ENCODE peak calls at places on chromosomes 2 and 18, in nine cellular contexts. W is T-helper 1 cell; R is stimulated activated CD4-positive, alpha-beta T cell treated with anti-CD3 and anti-CD28 coated beads, Interleukin-15, amount 100 ng/mL, for 1 hour; F is NCI-H2171 treated with DMSO at 0.1 percent for 48 hours; I is NCI-H510A; O is right lobe of liver; D is nephron progenitor cell; X is SK-N-MC; N is 8988T. Z is an unnamed sample.

GRCh38 chr18:13726972-13727331 is 479 bp downstream of the RNMT start:
- DNase-seq in O (peak), F (peak), X (no peak), R (peak), I (no peak), N (peak), D (peak), W (no peak), Z (no peak)

GRCh38 chr2:160242863-160243552 is 42.9 kb upstream of the ITGB6 start:
- DNase-seq in D (no peak), R (no peak), F (peak), X (no peak), N (no peak), O (no peak), I (no peak), W (no peak), Z (peak)

GRCh38 chr18:67001052-67001451 is 397.2 kb upstream of the CDH19 start:
- DNase-seq in N (no peak), I (no peak), D (no peak), X (no peak), W (no peak), O (no peak), F (no peak), R (no peak), Z (no peak)

GRCh38 chr18:13611058-13611615 is 115.2 kb downstream of the FAM210A start:
- DNase-seq in X (no peak), D (no peak), N (no peak), F (no peak), O (no peak), R (no peak), I (no peak), W (no peak), Z (no peak)

GRCh38 chr2:151334082-151334815 is 23.1 kb upstream of the TNFAIP6 start:
- DNase-seq in N (no peak), O (no peak), D (no peak), W (no peak), I (no peak), F (no peak), R (no peak), X (no peak), Z (no peak)

GRCh38 chr2:231399853-231400667 is 4.5 kb downstream of the B3GNT7 start:
- DNase-seq in F (no peak), N (peak), W (no peak), D (no peak), X (no peak), R (no peak), O (no peak), I (no peak), Z (no peak)

GRCh38 chr2:241123816-241124536 is 21.9 kb upstream of the MTERF4 start:
- DNase-seq in W (no peak), O (peak), D (no peak), N (no peak), F (no peak), R (no peak), I (no peak), X (no peak), Z (no peak)

GRCh38 chr2:163266772-163267171 is 428.2 kb upstream of the KCNH7 start:
- DNase-seq in F (no peak), R (no peak), W (no peak), O (no peak), X (peak), I (no peak), D (no peak), N (no peak), Z (no peak)

GRCh38 chr2:11234309-11234708 is 79.0 kb downstream of the SLC66A3 start:
- DNase-seq in W (no peak), I (no peak), D (no peak), X (no peak), R (no peak), F (peak), O (no peak), N (no peak), Z (no peak)

GRCh38 chr18:42114310-42114943 is 159.4 kb downstream of the PIK3C3 start:
- DNase-seq in R (peak), F (peak), O (no peak), D (peak), X (peak), W (no peak), I (peak), N (no peak), Z (peak)

GRCh38 chr2:10448646-10449480 is 736 bp upstream of the ODC1 start:
- DNase-seq in O (no peak), X (no peak), N (peak), W (peak), F (peak), R (peak), I (peak), D (peak), Z (peak)

GRCh38 chr18:35406666-35407065 is 29.5 kb upstream of the ZNF396 start:
- DNase-seq in O (no peak), W (no peak), D (no peak), N (no peak), F (no peak), X (no peak), R (no peak), I (no peak), Z (no peak)

GRCh38 chr2:21254170-21254965 is 130.6 kb downstream of the TDRD15 start:
- DNase-seq in F (no peak), D (no peak), X (no peak), O (no peak), I (no peak), R (no peak), N (no peak), W (no peak), Z (no peak)

GRCh38 chr18:50849448-50849847 is 29.5 kb upstream of the ME2 start:
- DNase-seq in W (no peak), D (no peak), F (no peak), I (no peak), R (no peak), N (no peak), O (no peak), X (no peak), Z (no peak)

GRCh38 chr18:78721281-78721949 is 258.2 kb upstream of the SALL3 start:
- DNase-seq in D (no peak), N (no peak), F (no peak), O (peak), R (no peak), X (no peak), I (no peak), W (no peak), Z (no peak)

GRCh38 chr2:199946836-199947235 is 8.5 kb downstream of the TYW5 start:
- DNase-seq in D (no peak), O (no peak), N (no peak), R (no peak), X (no peak), W (no peak), I (no peak), F (no peak), Z (no peak)

GRCh38 chr2:240386321-240386720 is 49.1 kb upstream of the GPC1 start:
- DNase-seq in W (peak), D (peak), I (no peak), O (peak), X (no peak), F (peak), R (no peak), N (no peak), Z (no peak)

GRCh38 chr2:240791821-240792657 is 28.0 kb downstream of the KIF1A start:
- DNase-seq in O (peak), X (no peak), N (no peak), R (no peak), I (no peak), W (peak), F (no peak), D (peak), Z (no peak)

GRCh38 chr2:71864085-71864484 is 283.6 kb downstream of the CYP26B1 start:
- DNase-seq in W (no peak), O (no peak), I (no peak), N (no peak), X (no peak), R (no peak), F (no peak), D (no peak), Z (no peak)

GRCh38 chr2:203759692-203760365 is 53.4 kb downstream of the CD28 start:
- DNase-seq in N (no peak), F (no peak), R (no peak), X (no peak), I (no peak), O (no peak), W (no peak), D (no peak), Z (no peak)

GRCh38 chr18:23583071-23583865 is 3.0 kb downstream of the NPC1 start:
- DNase-seq in D (peak), X (no peak), F (no peak), N (no peak), R (no peak), O (no peak), W (no peak), I (no peak), Z (no peak)

GRCh38 chr2:63891488-63892030 is 49.9 kb downstream of the UGP2 start:
- DNase-seq in R (no peak), F (no peak), D (no peak), I (no peak), O (no peak), N (no peak), X (no peak), W (no peak), Z (no peak)

GRCh38 chr2:43251171-43251731 is 24.8 kb upstream of the ZFP36L2 start:
- DNase-seq in W (no peak), F (no peak), O (no peak), X (no peak), N (no peak), D (no peak), R (no peak), I (no peak), Z (no peak)

GRCh38 chr2:36438454-36438977 is 82.9 kb downstream of the CRIM1 start:
- DNase-seq in I (no peak), F (no peak), W (no peak), D (no peak), O (no peak), N (peak), R (no peak), X (no peak), Z (no peak)

GRCh38 chr2:62309465-62310091 is 113.7 kb downstream of the B3GNT2 start:
- DNase-seq in D (no peak), N (no peak), R (no peak), X (no peak), I (no peak), F (no peak), W (no peak), O (no peak), Z (no peak)

GRCh38 chr2:148259674-148260073 is 238.8 kb downstream of the MBD5 start:
- DNase-seq in D (no peak), F (peak), O (no peak), I (peak), R (no peak), N (no peak), X (no peak), W (no peak), Z (no peak)

GRCh38 chr2:104820126-104820525 is 33.8 kb upstream of the POU3F3 start:
- DNase-seq in F (no peak), W (no peak), D (no peak), I (no peak), X (no peak), R (no peak), O (no peak), N (no peak), Z (no peak)

GRCh38 chr2:72040629-72041403 is 106.8 kb downstream of the CYP26B1 start:
- DNase-seq in D (no peak), W (no peak), I (no peak), O (no peak), F (no peak), X (no peak), R (no peak), N (no peak), Z (no peak)

GRCh38 chr2:127621981-127622431 is 23.9 kb upstream of the GPR17 start:
- DNase-seq in W (no peak), O (no peak), N (no peak), X (no peak), D (no peak), I (no peak), R (no peak), F (no peak), Z (no peak)

GRCh38 chr2:153004627-153005026 is 286.2 kb downstream of the ARL6IP6 start:
- DNase-seq in I (no peak), R (no peak), N (no peak), F (no peak), O (no peak), D (no peak), X (no peak), W (no peak), Z (no peak)

GRCh38 chr2:97718942-97719341 is 5.6 kb downstream of the ZAP70 start:
- DNase-seq in O (no peak), D (no peak), I (no peak), X (no peak), W (no peak), N (peak), R (no peak), F (no peak), Z (no peak)

GRCh38 chr2:71291398-71291797 is 40.2 kb upstream of the ZNF638 start:
- DNase-seq in I (no peak), N (no peak), X (no peak), F (no peak), D (no peak), R (no peak), O (no peak), W (no peak), Z (no peak)

GRCh38 chr2:46747297-46747818 is 168.2 kb downstream of the MCFD2 start:
- DNase-seq in I (no peak), O (no peak), X (no peak), D (no peak), W (no peak), F (no peak), N (no peak), R (no peak), Z (no peak)

GRCh38 chr18:58049000-58049688 is 5.1 kb downstream of the NEDD4L start:
- DNase-seq in O (no peak), W (no peak), X (no peak), D (no peak), N (no peak), F (no peak), I (no peak), R (no peak), Z (no peak)

GRCh38 chr2:176174850-176175728 is 13.4 kb upstream of the HOXD1 start:
- DNase-seq in N (no peak), F (no peak), I (peak), W (no peak), X (peak), D (peak), O (no peak), R (no peak), Z (no peak)

GRCh38 chr2:98350411-98350810 is 4.2 kb downstream of the CNGA3 start:
- DNase-seq in R (no peak), D (no peak), W (no peak), F (no peak), N (no peak), O (no peak), X (no peak), I (no peak), Z (no peak)

GRCh38 chr2:167844714-167845530 is 402.5 kb downstream of the STK39 start:
- DNase-seq in W (no peak), D (peak), R (no peak), N (no peak), I (peak), X (no peak), O (no peak), F (peak), Z (peak)

Z was measured in DMS 273 treated with DMSO at 0.1 percent for 48 hours.